ENCODE peak calls at places on chromosome 17, in eight cellular contexts. E, G, D, V, K, N, M and Q are unnamed samples. For H3K4me1 and H3K9me3, the result is how much of the 10 kb centered on the place peaks cover.

GRCh38 chr17:78142113-78142861 is 3.9 kb upstream of the C17orf99 start:
- DNase-seq in E (peak), G (no peak), D (no peak), V (no peak), K (no peak), N (peak), M (peak), Q (peak)

GRCh38 chr17:55532670-55533069 is 21.4 kb upstream of the SMIM36 start:
- DNase-seq in E (no peak), G (no peak), D (no peak), V (no peak), K (no peak), N (no peak), M (no peak), Q (no peak)

GRCh38 chr17:17144916-17145665 is 61.0 kb downstream of the PLD6 start:
- DNase-seq in E (peak), G (no peak), D (no peak), V (no peak), K (no peak), N (no peak), M (no peak), Q (no peak)

GRCh38 chr17:47694018-47694817 is at the start of gene TBKBP1:
- DNase-seq in E (peak), G (peak), D (peak), V (peak), K (peak), N (peak), M (peak), Q (no peak)

GRCh38 chr17:7007143-7007542 is 5.3 kb upstream of the RNASEK start:
- DNase-seq in E (no peak), G (no peak), D (no peak), V (no peak), K (no peak), N (no peak), M (no peak), Q (no peak)

GRCh38 chr17:47690121-47690520 is 3.8 kb upstream of the TBKBP1 start:
- DNase-seq in E (no peak), G (no peak), D (no peak), V (no peak), K (no peak), N (no peak), M (peak), Q (no peak)

GRCh38 chr17:30273373-30273772 is 18.4 kb downstream of the BLMH start:
- DNase-seq in E (no peak), G (no peak), D (no peak), V (no peak), K (no peak), N (peak), M (no peak), Q (no peak)

GRCh38 chr17:65099941-65100315 is 37.2 kb upstream of the RGS9 start:
- DNase-seq in E (no peak), G (peak), D (peak), V (peak), K (no peak), N (peak), M (peak), Q (no peak)

GRCh38 chr17:41394254-41395016 is 3.0 kb downstream of the KRT31 start:
- DNase-seq in E (no peak), G (no peak), D (no peak), V (no peak), K (no peak), N (no peak), M (peak), Q (no peak)

GRCh38 chr17:64106918-64107317 is 23.0 kb downstream of the ERN1 start:
- DNase-seq in E (no peak), G (no peak), D (no peak), V (no peak), K (no peak), N (no peak), M (peak), Q (no peak)

GRCh38 chr17:1829189-1829578 is 518 bp downstream of the SMYD4 start:
- DNase-seq in E (no peak), G (peak), D (no peak), V (no peak), K (peak), N (peak), M (no peak), Q (no peak)

GRCh38 chr17:28745052-28745776 is 1.4 kb downstream of the TRAF4 start:
- DNase-seq in E (peak), G (peak), D (peak), V (peak), K (peak), N (peak), M (peak), Q (no peak)

GRCh38 chr17:41315204-41315794 is at the start of gene KRTAP17-1:
- DNase-seq in E (peak), G (no peak), D (peak), V (no peak), K (no peak), N (no peak), M (no peak), Q (no peak)

GRCh38 chr17:80995131-80995530 is 3.5 kb downstream of the CHMP6 start:
- DNase-seq in E (peak), G (no peak), D (no peak), V (peak), K (no peak), N (no peak), M (no peak), Q (no peak)

GRCh38 chr17:17951524-17951923 is 20.7 kb downstream of the TOM1L2 start:
- DNase-seq in E (no peak), G (no peak), D (peak), V (no peak), K (no peak), N (no peak), M (no peak), Q (no peak)

GRCh38 chr17:80645706-80646325 is 101.2 kb downstream of the RPTOR start:
- DNase-seq in E (no peak), G (no peak), D (no peak), V (no peak), K (no peak), N (no peak), M (no peak), Q (no peak)

GRCh38 chr17:76122411-76123126 is 18.5 kb downstream of the FOXJ1 start:
- DNase-seq in E (no peak), G (peak), D (no peak), V (no peak), K (no peak), N (no peak), M (peak), Q (no peak)

GRCh38 chr17:44502598-44503079 is 567 bp downstream of the GPATCH8 start:
- DNase-seq in E (peak), G (no peak), D (no peak), V (peak), K (no peak), N (peak), M (no peak), Q (no peak)

GRCh38 chr17:49365667-49366066 is 3.6 kb upstream of the ZNF652 start:
- DNase-seq in E (no peak), G (no peak), D (no peak), V (no peak), K (no peak), N (no peak), M (peak), Q (no peak)

GRCh38 chr17:1390422-1391367 is 9.3 kb downstream of the YWHAE start:
- DNase-seq in E (no peak), G (no peak), D (no peak), V (no peak), K (peak), N (no peak), M (no peak), Q (no peak)

GRCh38 chr17:1304522-1304921 is 25.1 kb downstream of the TRARG1 start:
- DNase-seq in E (no peak), G (no peak), D (no peak), V (no peak), K (no peak), N (no peak), M (no peak), Q (no peak)

GRCh38 chr17:27671591-27671910 is 40.6 kb downstream of the LGALS9 start:
- DNase-seq in E (no peak), G (no peak), D (no peak), V (no peak), K (no peak), N (no peak), M (no peak), Q (no peak)

GRCh38 chr17:49180303-49180702 is 30.1 kb downstream of the GNGT2 start:
- DNase-seq in E (peak), G (peak), D (peak), V (peak), K (peak), N (peak), M (peak), Q (no peak)

GRCh38 chr17:35947156-35947585 is 3.7 kb upstream of the LYZL6 start:
- DNase-seq in E (no peak), G (no peak), D (no peak), V (no peak), K (no peak), N (peak), M (peak), Q (no peak)

GRCh38 chr17:70987867-70988340 is 818.6 kb downstream of the KCNJ2 start:
- DNase-seq in E (no peak), G (no peak), D (no peak), V (no peak), K (no peak), N (no peak), M (peak), Q (no peak)

GRCh38 chr17:30905742-30906100 is 317 bp downstream of the TEFM start:
- DNase-seq in E (no peak), G (no peak), D (peak), V (no peak), K (no peak), N (no peak), M (no peak), Q (no peak)

GRCh38 chr17:48177816-48178215 is 70.2 kb downstream of the SNX11 start:
- DNase-seq in E (no peak), G (no peak), D (no peak), V (no peak), K (no peak), N (no peak), M (no peak), Q (no peak)

GRCh38 chr17:17385502-17385901 is 82.3 kb downstream of the NT5M start:
- DNase-seq in E (no peak), G (peak), D (no peak), V (peak), K (no peak), N (no peak), M (peak), Q (no peak)

GRCh38 chr17:37458805-37459204 is 30.9 kb upstream of the DUSP14 start:
- DNase-seq in E (no peak), G (no peak), D (no peak), V (no peak), K (no peak), N (peak), M (no peak), Q (no peak)

GRCh38 chr17:38761612-38762011 is 9.1 kb downstream of the PSMB3 start:
- DNase-seq in E (no peak), G (no peak), D (no peak), V (peak), K (no peak), N (peak), M (peak), Q (no peak)

GRCh38 chr17:16945513-16946201 is 26.3 kb downstream of the TNFRSF13B start:
- DNase-seq in E (no peak), G (peak), D (no peak), V (peak), K (no peak), N (no peak), M (peak), Q (no peak)

GRCh38 chr17:10156579-10157488 is 41.6 kb downstream of the GAS7 start:
- DNase-seq in E (peak), G (peak), D (peak), V (peak), K (no peak), N (no peak), M (peak), Q (no peak)

GRCh38 chr17:37752482-37752881 is 7.6 kb upstream of the HNF1B start:
- DNase-seq in E (no peak), G (no peak), D (no peak), V (no peak), K (no peak), N (no peak), M (no peak), Q (no peak)

GRCh38 chr17:9279911-9280310 is 258.6 kb downstream of the NTN1 start:
- DNase-seq in E (no peak), G (no peak), D (no peak), V (no peak), K (no peak), N (no peak), M (peak), Q (no peak)

GRCh38 chr17:38449364-38449763 is 21.1 kb downstream of the ARHGAP23 start:
- DNase-seq in E (no peak), G (no peak), D (no peak), V (no peak), K (no peak), N (no peak), M (peak), Q (peak)

GRCh38 chr17:56834380-56835258 is 668 bp downstream of the DGKE start:
- DNase-seq in E (peak), G (peak), D (peak), V (peak), K (peak), N (peak), M (peak), Q (peak)

GRCh38 chr17:56833812-56834379 is at the start of the genes C17orf67 and DGKE:
- DNase-seq in E (peak), G (peak), D (peak), V (peak), K (peak), N (peak), M (peak), Q (peak)

GRCh38 chr17:56832446-56832845 is 1.3 kb downstream of the C17orf67 start:
- DNase-seq in E (no peak), G (no peak), D (no peak), V (no peak), K (no peak), N (no peak), M (no peak), Q (no peak)

GRCh38 chr17:56833023-56833811 is 503 bp downstream of the C17orf67 start:
- DNase-seq in E (peak), G (peak), D (peak), V (peak), K (peak), N (peak), M (peak), Q (peak)

DNA sequence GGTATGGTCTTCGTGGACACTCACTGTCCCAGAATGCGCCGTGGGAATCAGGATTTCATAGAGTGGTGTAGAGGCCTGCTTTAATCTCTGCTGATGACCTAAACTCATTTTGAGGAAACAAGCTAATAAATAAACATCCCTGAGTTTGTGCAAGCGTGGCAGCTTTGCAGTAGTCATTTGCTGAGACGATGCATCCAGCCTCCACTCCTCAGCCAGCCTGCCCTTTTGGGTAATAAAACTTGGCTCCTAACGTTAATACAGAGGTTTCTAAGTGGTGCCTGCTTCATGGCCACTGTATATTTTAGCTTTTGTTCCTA is 1.3 kb downstream of the DGKE start:
- DNase-seq in E (no peak), G (no peak), D (no peak), V (no peak), K (no peak), N (peak), M (no peak), Q (no peak)
- H3K4me3 ChIP-seq in E (peak), G (peak), D (no peak), V (peak), K (peak), N (peak), M (peak), Q (peak)

GRCh38 chr17:32288600-32288999 is 23.0 kb downstream of the RHBDL3 start:
- DNase-seq in E (no peak), G (no peak), D (no peak), V (no peak), K (no peak), N (no peak), M (peak), Q (no peak)

GRCh38 chr17:32285770-32286517 is 20.3 kb downstream of the RHBDL3 start:
- DNase-seq in E (no peak), G (no peak), D (no peak), V (no peak), K (no peak), N (no peak), M (peak), Q (no peak)

GRCh38 chr17:32286518-32286900 is 20.9 kb downstream of the RHBDL3 start:
- DNase-seq in E (no peak), G (no peak), D (no peak), V (no peak), K (no peak), N (no peak), M (peak), Q (no peak)

GRCh38 chr17:32287804-32288511 is 22.3 kb downstream of the RHBDL3 start:
- DNase-seq in E (no peak), G (no peak), D (no peak), V (no peak), K (no peak), N (no peak), M (peak), Q (no peak)

GRCh38 chr17:32289454-32289853 is 23.8 kb downstream of the RHBDL3 start:
- DNase-seq in E (no peak), G (no peak), D (no peak), V (no peak), K (no peak), N (no peak), M (peak), Q (no peak)
- H3K4me1 ChIP-seq in E (under half), G (under half), D (under half), V (under half), K (under half), N (under half), M (under half), Q (under half)

GRCh38 chr17:69725125-69725524 is 310.6 kb downstream of the MAP2K6 start:
- DNase-seq in E (no peak), G (no peak), D (no peak), V (no peak), K (no peak), N (no peak), M (no peak), Q (no peak)

GRCh38 chr17:69723741-69724140 is 309.2 kb downstream of the MAP2K6 start:
- DNase-seq in E (no peak), G (no peak), D (no peak), V (no peak), K (no peak), N (peak), M (no peak), Q (no peak)

GRCh38 chr17:69723316-69723715 is 308.8 kb downstream of the MAP2K6 start:
- DNase-seq in E (no peak), G (no peak), D (no peak), V (no peak), K (no peak), N (no peak), M (no peak), Q (no peak)

GRCh38 chr17:69722518-69722917 is 308.0 kb downstream of the MAP2K6 start:
- DNase-seq in E (no peak), G (no peak), D (no peak), V (no peak), K (no peak), N (no peak), M (no peak), Q (no peak)

DNA sequence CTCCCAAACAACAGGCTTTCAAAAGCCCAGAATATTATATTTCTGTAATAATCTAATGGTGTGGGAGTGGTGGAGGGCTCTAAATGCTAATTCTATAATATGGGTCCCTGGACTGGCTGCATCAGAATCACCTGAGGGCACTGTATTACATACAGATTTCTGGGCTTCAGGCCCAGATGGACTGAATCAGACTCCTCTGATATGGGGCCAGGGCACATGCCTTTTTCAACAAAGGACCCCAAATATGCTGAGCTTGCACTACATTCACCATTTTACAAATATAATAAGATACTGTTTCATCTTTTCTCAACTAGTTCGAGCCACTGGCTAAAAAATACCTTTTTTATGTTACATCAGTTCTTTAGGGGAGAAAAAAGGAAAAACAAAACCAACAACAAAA is 309.7 kb downstream of the MAP2K6 start:
- DNase-seq in E (no peak), G (no peak), D (no peak), V (no peak), K (no peak), N (peak), M (no peak), Q (no peak)
- H3K9me3 ChIP-seq in E (under half), G (under half), D (under half), V (under half), K (under half), N (under half), M (under half), Q (under half)

GRCh38 chr17:42853597-42853967 is 2.6 kb downstream of the AOC3 start:
- DNase-seq in E (no peak), G (no peak), D (no peak), V (peak), K (no peak), N (no peak), M (no peak), Q (no peak)
- H3K4me3 ChIP-seq in E (peak), G (peak), D (peak), V (peak), K (peak), N (no peak), M (no peak), Q (no peak)

GRCh38 chr17:46144246-46144645 is 49.0 kb downstream of the KANSL1 start:
- DNase-seq in E (no peak), G (no peak), D (no peak), V (no peak), K (no peak), N (peak), M (no peak), Q (no peak)
- H3K4me1 ChIP-seq in E (half or more), G (half or more), D (under half), V (half or more), K (under half), N (under half), M (under half), Q (under half)